ENCODE peak calls at places on chromosomes 7 and 10, in six cellular contexts. C, W, J, V, F and M are unnamed samples.

GRCh38 chr7:137990251-137990901 is 11.5 kb downstream of the CREB3L2 start:
- DNase-seq in C (no peak), W (peak; percentile 95), J (no peak), V (no peak), F (no peak), M (no peak)

GRCh38 chr7:47392241-47392759 is 189.6 kb downstream of the TNS3 start:
- DNase-seq in C (no peak), W (peak; percentile 62), J (no peak), V (no peak), F (no peak), M (no peak)

GRCh38 chr7:40219917-40220316 is 85.1 kb downstream of the SUGCT start:
- DNase-seq in C (no peak), W (peak; percentile 93), J (no peak), V (no peak), F (no peak), M (no peak)

GRCh38 chr10:75143353-75143752 is 31.9 kb downstream of the SAMD8 start:
- DNase-seq in C (no peak), W (peak; percentile 31), J (no peak), V (no peak), F (no peak), M (no peak)

GRCh38 chr10:34766811-34767516 is 48.1 kb downstream of the PARD3 start:
- DNase-seq in C (no peak), W (no peak), J (no peak), V (no peak), F (no peak), M (peak; percentile 31)

GRCh38 chr10:101189461-101190401 is 39.5 kb downstream of the LBX1 start:
- DNase-seq in C (no peak), W (no peak), J (no peak), V (no peak), F (no peak), M (no peak)

GRCh38 chr7:25026156-25026555 is 46.2 kb upstream of the OSBPL3 start:
- DNase-seq in C (no peak), W (no peak), J (no peak), V (no peak), F (no peak), M (no peak)

GRCh38 chr10:23525406-23525805 is 86.5 kb downstream of the OTUD1 start:
- DNase-seq in C (no peak), W (peak; percentile 45), J (peak; percentile 15), V (no peak), F (no peak), M (peak; percentile 39)

GRCh38 chr7:149196705-149197171 is 1.4 kb downstream of the ZNF282 start:
- DNase-seq in C (no peak), W (peak; percentile 31), J (no peak), V (no peak), F (no peak), M (peak; percentile 36)

GRCh38 chr10:77458986-77459590 is 178.5 kb downstream of the KCNMA1 start:
- DNase-seq in C (no peak), W (peak; percentile 42), J (no peak), V (no peak), F (no peak), M (no peak)

GRCh38 chr7:131896189-131896855 is 339.9 kb upstream of the PODXL start:
- DNase-seq in C (no peak), W (no peak), J (peak; percentile 75), V (no peak), F (no peak), M (no peak)

GRCh38 chr7:2633538-2634264 is 1.9 kb downstream of the TTYH3 start:
- DNase-seq in C (peak; percentile 34), W (peak; percentile 87), J (no peak), V (peak; percentile 42), F (peak; percentile 49), M (no peak)

GRCh38 chr10:3995302-3996210 is 210.5 kb upstream of the KLF6 start:
- DNase-seq in C (no peak), W (peak; percentile 87), J (no peak), V (no peak), F (no peak), M (no peak)

GRCh38 chr7:142133740-142134148 is 22.2 kb downstream of the MGAM2 start:
- DNase-seq in C (no peak), W (no peak), J (no peak), V (no peak), F (no peak), M (no peak)

GRCh38 chr10:124298891-124299290 is 119.8 kb downstream of the OAT start:
- DNase-seq in C (no peak), W (no peak), J (no peak), V (no peak), F (no peak), M (no peak)

GRCh38 chr7:63789378-63790176 is 209.1 kb upstream of the ZNF722 start:
- DNase-seq in C (peak; percentile 4), W (no peak), J (no peak), V (no peak), F (no peak), M (peak; percentile 0)

GRCh38 chr10:69078311-69078710 is 9.6 kb upstream of the SRGN start:
- DNase-seq in C (no peak), W (no peak), J (no peak), V (no peak), F (no peak), M (no peak)

GRCh38 chr10:86440874-86441838 is 74.6 kb upstream of the GRID1 start:
- DNase-seq in C (no peak), W (peak; percentile 96), J (no peak), V (no peak), F (no peak), M (peak; percentile 65)

GRCh38 chr10:132187421-132188138 is 832 bp downstream of the DPYSL4 start:
- DNase-seq in C (no peak), W (no peak), J (no peak), V (no peak), F (no peak), M (no peak)

GRCh38 chr10:129506101-129506797 is 39.2 kb downstream of the MGMT start:
- DNase-seq in C (no peak), W (no peak), J (no peak), V (no peak), F (no peak), M (no peak)

GRCh38 chr7:80635998-80636397 is 2.4 kb upstream of the CD36 start:
- DNase-seq in C (no peak), W (no peak), J (no peak), V (no peak), F (no peak), M (no peak)

GRCh38 chr7:107234436-107234835 is 65.6 kb downstream of the HBP1 start:
- DNase-seq in C (no peak), W (no peak), J (no peak), V (no peak), F (no peak), M (no peak)

GRCh38 chr7:91636129-91636724 is 244.3 kb downstream of the MTERF1 start:
- DNase-seq in C (no peak), W (peak; percentile 64), J (no peak), V (no peak), F (no peak), M (peak; percentile 1)

GRCh38 chr7:128860158-128861073 is 2.2 kb upstream of the ATP6V1F start:
- DNase-seq in C (no peak), W (peak; percentile 40), J (no peak), V (no peak), F (no peak), M (no peak)

GRCh38 chr7:123771256-123771655 is 22.5 kb upstream of the WASL start:
- DNase-seq in C (no peak), W (no peak), J (no peak), V (no peak), F (no peak), M (no peak)

GRCh38 chr7:39248041-39248692 is 270.5 kb downstream of the POU6F2 start:
- DNase-seq in C (no peak), W (no peak), J (no peak), V (no peak), F (no peak), M (no peak)

GRCh38 chr10:28810062-28810870 is 132.9 kb downstream of the BAMBI start:
- DNase-seq in C (no peak), W (peak; percentile 23), J (no peak), V (no peak), F (no peak), M (no peak)

GRCh38 chr10:104406715-104407517 is 53.3 kb downstream of the CFAP58 start:
- DNase-seq in C (no peak), W (peak; percentile 74), J (peak; percentile 17), V (no peak), F (no peak), M (no peak)

GRCh38 chr10:59323036-59323459 is 39.3 kb downstream of the FAM13C start:
- DNase-seq in C (no peak), W (no peak), J (no peak), V (no peak), F (no peak), M (no peak)

GRCh38 chr10:61967298-61967697 is 65.8 kb downstream of the ARID5B start:
- DNase-seq in C (no peak), W (no peak), J (no peak), V (no peak), F (no peak), M (no peak)

GRCh38 chr7:19851504-19851903 is 78.1 kb upstream of the TMEM196 start:
- DNase-seq in C (no peak), W (no peak), J (no peak), V (no peak), F (no peak), M (no peak)

GRCh38 chr7:44881610-44882009 is 3.7 kb downstream of the PURB start:
- DNase-seq in C (no peak), W (peak; percentile 77), J (peak; percentile 19), V (no peak), F (no peak), M (no peak)

GRCh38 chr7:95473276-95473985 is 12.3 kb upstream of the ASB4 start:
- DNase-seq in C (no peak), W (no peak), J (peak; percentile 93), V (no peak), F (no peak), M (no peak)

GRCh38 chr10:105971460-105971859 is 1193.0 kb downstream of the SORCS1 start:
- DNase-seq in C (no peak), W (no peak), J (no peak), V (no peak), F (no peak), M (no peak)